ENCODE peak calls at places on chromosomes 13 and 19, in six cellular contexts. One of them, this sample, is unnamed.

GRCh38 chr19:23287620-23288019 is 37.4 kb upstream of the ZNF724 start:
- DNase-seq in A549: peak
- DNase-seq in HEK293T: no peak
- DNase-seq in HepG2: no peak
- DNase-seq in GM12878: no peak
- DNase-seq in K562: no peak
- DNase-seq in this sample: no peak

GRCh38 chr19:47240996-47241918 is 10.3 kb upstream of the BBC3 start:
- DNase-seq in A549: peak
- DNase-seq in HEK293T: peak
- DNase-seq in HepG2: peak
- DNase-seq in GM12878: no peak
- DNase-seq in K562: peak
- DNase-seq in this sample: peak

GRCh38 chr13:29901714-29902631 is 51.6 kb upstream of the UBL3 start:
- DNase-seq in A549: peak
- DNase-seq in HEK293T: no peak
- DNase-seq in HepG2: no peak
- DNase-seq in GM12878: no peak
- DNase-seq in K562: no peak
- DNase-seq in this sample: peak

GRCh38 chr13:99218969-99219368 is 18.3 kb downstream of the UBAC2 start:
- DNase-seq in A549: no peak
- DNase-seq in HEK293T: no peak
- DNase-seq in HepG2: no peak
- DNase-seq in GM12878: peak
- DNase-seq in K562: no peak
- DNase-seq in this sample: no peak

GRCh38 chr13:113845055-113845454 is 18.8 kb downstream of the GAS6 start:
- DNase-seq in A549: no peak
- DNase-seq in HEK293T: no peak
- DNase-seq in HepG2: peak
- DNase-seq in GM12878: no peak
- DNase-seq in K562: no peak
- DNase-seq in this sample: no peak

GRCh38 chr19:51524661-51525264 is 6.7 kb downstream of the SIGLEC6 start:
- DNase-seq in A549: no peak
- DNase-seq in HEK293T: no peak
- DNase-seq in HepG2: no peak
- DNase-seq in GM12878: no peak
- DNase-seq in K562: peak
- DNase-seq in this sample: no peak

GRCh38 chr13:106534844-106535551 is 464 bp downstream of the EFNB2 start:
- DNase-seq in A549: no peak
- DNase-seq in HEK293T: no peak
- DNase-seq in HepG2: no peak
- DNase-seq in GM12878: no peak
- DNase-seq in K562: no peak
- DNase-seq in this sample: peak

GRCh38 chr13:99179460-99179859 is 21.2 kb upstream of the UBAC2 start:
- DNase-seq in A549: no peak
- DNase-seq in HEK293T: no peak
- DNase-seq in HepG2: no peak
- DNase-seq in GM12878: no peak
- DNase-seq in K562: no peak
- DNase-seq in this sample: no peak

GRCh38 chr19:47305309-47305751 is 4.3 kb upstream of the C5AR1 start:
- DNase-seq in A549: peak
- DNase-seq in HEK293T: peak
- DNase-seq in HepG2: peak
- DNase-seq in GM12878: peak
- DNase-seq in K562: peak
- DNase-seq in this sample: peak

GRCh38 chr13:32237681-32238080 is 77.5 kb downstream of the ZAR1L start:
- DNase-seq in A549: no peak
- DNase-seq in HEK293T: no peak
- DNase-seq in HepG2: no peak
- DNase-seq in GM12878: no peak
- DNase-seq in K562: no peak
- DNase-seq in this sample: no peak

GRCh38 chr19:30344446-30345425 is 27.4 kb upstream of the ZNF536 start:
- DNase-seq in A549: peak
- DNase-seq in HEK293T: no peak
- DNase-seq in HepG2: no peak
- DNase-seq in GM12878: no peak
- DNase-seq in K562: no peak
- DNase-seq in this sample: no peak

GRCh38 chr19:46529622-46530451 is 34.2 kb upstream of the PNMA8B start:
- DNase-seq in A549: peak
- DNase-seq in HEK293T: peak
- DNase-seq in HepG2: peak
- DNase-seq in GM12878: no peak
- DNase-seq in K562: peak
- DNase-seq in this sample: peak

GRCh38 chr19:10766049-10766623 is 48.3 kb downstream of the DNM2 start:
- DNase-seq in A549: no peak
- DNase-seq in HEK293T: no peak
- DNase-seq in HepG2: no peak
- DNase-seq in GM12878: no peak
- DNase-seq in K562: no peak
- DNase-seq in this sample: no peak

GRCh38 chr13:99196466-99197256 is 4.0 kb upstream of the UBAC2 start:
- DNase-seq in A549: no peak
- DNase-seq in HEK293T: no peak
- DNase-seq in HepG2: no peak
- DNase-seq in GM12878: no peak
- DNase-seq in K562: no peak
- DNase-seq in this sample: no peak

GRCh38 chr19:28331596-28331995 is 881.4 kb downstream of the UQCRFS1 start:
- DNase-seq in A549: no peak
- DNase-seq in HEK293T: no peak
- DNase-seq in HepG2: no peak
- DNase-seq in GM12878: no peak
- DNase-seq in K562: no peak
- DNase-seq in this sample: no peak

GRCh38 chr13:94063096-94063495 is 416.4 kb downstream of the DCT start:
- DNase-seq in A549: no peak
- DNase-seq in HEK293T: no peak
- DNase-seq in HepG2: no peak
- DNase-seq in GM12878: no peak
- DNase-seq in K562: no peak
- DNase-seq in this sample: peak

GRCh38 chr19:41912899-41913475 is 15.3 kb downstream of the ERFL start:
- DNase-seq in A549: no peak
- DNase-seq in HEK293T: no peak
- DNase-seq in HepG2: no peak
- DNase-seq in GM12878: no peak
- DNase-seq in K562: no peak
- DNase-seq in this sample: no peak

GRCh38 chr19:31258211-31259052 is 90.8 kb downstream of the TSHZ3 start:
- DNase-seq in A549: no peak
- DNase-seq in HEK293T: no peak
- DNase-seq in HepG2: no peak
- DNase-seq in GM12878: no peak
- DNase-seq in K562: no peak
- DNase-seq in this sample: no peak

GRCh38 chr13:73056054-73056962 is 2.5 kb upstream of the KLF5 start:
- DNase-seq in A549: peak
- DNase-seq in HEK293T: no peak
- DNase-seq in HepG2: peak
- DNase-seq in GM12878: no peak
- DNase-seq in K562: no peak
- DNase-seq in this sample: peak

GRCh38 chr13:96025283-96025682 is 27.9 kb downstream of the UGGT2 start:
- DNase-seq in A549: no peak
- DNase-seq in HEK293T: no peak
- DNase-seq in HepG2: no peak
- DNase-seq in GM12878: no peak
- DNase-seq in K562: no peak
- DNase-seq in this sample: no peak

GRCh38 chr13:75186384-75186783 is 295.6 kb downstream of the TBC1D4 start:
- DNase-seq in A549: no peak
- DNase-seq in HEK293T: no peak
- DNase-seq in HepG2: no peak
- DNase-seq in GM12878: no peak
- DNase-seq in K562: no peak
- DNase-seq in this sample: no peak

GRCh38 chr13:61410669-61411297 is 4.9 kb downstream of the PCDH20 start:
- DNase-seq in A549: peak
- DNase-seq in HEK293T: peak
- DNase-seq in HepG2: peak
- DNase-seq in GM12878: no peak
- DNase-seq in K562: peak
- DNase-seq in this sample: peak

GRCh38 chr13:61413572-61413971 is 2.1 kb downstream of the PCDH20 start:
- DNase-seq in A549: no peak
- DNase-seq in HEK293T: no peak
- DNase-seq in HepG2: no peak
- DNase-seq in GM12878: no peak
- DNase-seq in K562: no peak
- DNase-seq in this sample: no peak

GRCh38 chr13:61406275-61406674 is 9.4 kb downstream of the PCDH20 start:
- DNase-seq in A549: no peak
- DNase-seq in HEK293T: no peak
- DNase-seq in HepG2: no peak
- DNase-seq in GM12878: no peak
- DNase-seq in K562: no peak
- DNase-seq in this sample: no peak

GRCh38 chr13:61414136-61414535 is 1.5 kb downstream of the PCDH20 start:
- DNase-seq in A549: no peak
- DNase-seq in HEK293T: peak
- DNase-seq in HepG2: no peak
- DNase-seq in GM12878: no peak
- DNase-seq in K562: no peak
- DNase-seq in this sample: no peak

GRCh38 chr13:61410266-61410665 is 5.4 kb downstream of the PCDH20 start:
- DNase-seq in A549: no peak
- DNase-seq in HEK293T: no peak
- DNase-seq in HepG2: no peak
- DNase-seq in GM12878: no peak
- DNase-seq in K562: no peak
- DNase-seq in this sample: no peak
- TF ChIP-seq BHLHE40 in A549: no peak
- TF ChIP-seq BHLHE40 in HEK293T: no peak
- TF ChIP-seq BHLHE40 in HepG2: no peak
- TF ChIP-seq BHLHE40 in GM12878: no peak
- TF ChIP-seq BHLHE40 in K562: no peak
- TF ChIP-seq BHLHE40 in this sample: no peak

GRCh38 chr19:49490287-49491029 is 3.0 kb downstream of the RPL13A start:
- DNase-seq in A549: no peak
- DNase-seq in HEK293T: no peak
- DNase-seq in HepG2: no peak
- DNase-seq in GM12878: no peak
- DNase-seq in K562: no peak
- DNase-seq in this sample: no peak
- TF ChIP-seq BHLHE40 in A549: no peak
- TF ChIP-seq BHLHE40 in HEK293T: no peak
- TF ChIP-seq BHLHE40 in HepG2: no peak
- TF ChIP-seq BHLHE40 in GM12878: no peak
- TF ChIP-seq BHLHE40 in K562: no peak
- TF ChIP-seq BHLHE40 in this sample: no peak

GRCh38 chr19:8466018-8466417 is 21.2 kb downstream of the HNRNPM start:
- DNase-seq in A549: no peak
- DNase-seq in HEK293T: no peak
- DNase-seq in HepG2: no peak
- DNase-seq in GM12878: no peak
- DNase-seq in K562: no peak
- DNase-seq in this sample: peak

GRCh38 chr19:8468761-8469458 is 24.1 kb downstream of the HNRNPM start:
- DNase-seq in A549: no peak
- DNase-seq in HEK293T: no peak
- DNase-seq in HepG2: no peak
- DNase-seq in GM12878: no peak
- DNase-seq in K562: no peak
- DNase-seq in this sample: peak

GRCh38 chr19:8462601-8463000 is 17.8 kb downstream of the HNRNPM start:
- DNase-seq in A549: no peak
- DNase-seq in HEK293T: no peak
- DNase-seq in HepG2: no peak
- DNase-seq in GM12878: no peak
- DNase-seq in K562: no peak
- DNase-seq in this sample: no peak

GRCh38 chr19:8463343-8463742 is 18.6 kb downstream of the HNRNPM start:
- DNase-seq in A549: no peak
- DNase-seq in HEK293T: no peak
- DNase-seq in HepG2: no peak
- DNase-seq in GM12878: no peak
- DNase-seq in K562: no peak
- DNase-seq in this sample: no peak

DNA sequence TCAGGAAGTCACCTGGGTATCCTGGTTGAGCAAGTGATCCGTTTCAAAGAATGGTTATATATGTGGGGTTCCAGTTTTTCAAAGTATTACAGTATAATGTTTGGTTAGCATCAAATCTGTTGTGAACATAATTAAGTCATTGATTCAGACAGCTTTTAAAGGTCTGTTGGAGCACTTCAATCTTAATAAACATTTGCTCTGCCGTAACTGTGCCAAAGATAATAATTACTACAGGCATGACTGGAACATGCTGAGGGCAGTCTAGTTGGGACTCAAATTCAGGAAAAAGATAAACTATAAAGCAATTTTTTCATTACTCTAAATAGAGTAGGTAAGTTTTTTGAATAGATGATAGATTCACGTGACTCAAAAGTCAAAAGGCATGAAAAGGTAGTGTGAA is 23.3 kb downstream of the HNRNPM start:
- DNase-seq in A549: no peak
- DNase-seq in HEK293T: no peak
- DNase-seq in HepG2: no peak
- DNase-seq in GM12878: no peak
- DNase-seq in K562: no peak
- DNase-seq in this sample: no peak
- TF ChIP-seq BHLHE40 in A549: no peak
- TF ChIP-seq BHLHE40 in HEK293T: no peak
- TF ChIP-seq BHLHE40 in HepG2: no peak
- TF ChIP-seq BHLHE40 in GM12878: no peak
- TF ChIP-seq BHLHE40 in K562: no peak
- TF ChIP-seq BHLHE40 in this sample: no peak

DNA sequence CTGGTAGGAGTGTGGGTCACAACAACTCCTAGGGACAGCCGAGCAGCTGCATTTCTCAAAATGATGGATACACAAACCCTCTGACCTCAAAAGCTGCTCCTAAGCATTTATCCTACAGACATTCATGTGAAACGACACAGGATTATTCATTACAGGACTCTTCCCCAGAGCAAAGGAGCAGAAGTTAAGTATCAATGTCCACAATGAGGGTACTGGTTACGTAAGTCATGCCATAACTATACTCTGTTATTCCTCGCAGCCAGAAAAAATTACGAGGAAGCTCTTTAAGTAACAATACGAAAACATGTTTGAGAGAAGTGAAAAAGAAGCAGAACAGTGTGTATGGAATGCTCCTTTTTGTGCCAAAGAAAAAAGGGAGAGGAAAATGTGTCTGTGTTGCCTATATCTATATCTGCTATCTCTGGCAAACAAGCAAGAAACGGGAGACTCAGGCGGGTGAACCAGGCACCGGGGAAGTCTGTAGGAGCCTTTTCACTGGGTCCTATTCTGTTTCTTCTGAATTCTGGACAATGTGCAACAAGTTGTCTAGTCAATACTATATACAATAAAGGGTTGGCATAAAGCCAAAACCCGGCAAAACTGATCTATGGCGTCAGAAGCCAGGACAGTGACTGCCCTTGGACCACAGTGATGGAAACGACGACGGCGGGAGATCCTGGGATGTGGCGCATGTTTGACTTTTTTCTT is 1.3 kb downstream of the ISOC2 start:
- DNase-seq in A549: no peak
- DNase-seq in HEK293T: no peak
- DNase-seq in HepG2: peak
- DNase-seq in GM12878: no peak
- DNase-seq in K562: no peak
- DNase-seq in this sample: peak
- TF ChIP-seq BHLHE40 in A549: no peak
- TF ChIP-seq BHLHE40 in HEK293T: no peak
- TF ChIP-seq BHLHE40 in HepG2: no peak
- TF ChIP-seq BHLHE40 in GM12878: no peak
- TF ChIP-seq BHLHE40 in K562: no peak
- TF ChIP-seq BHLHE40 in this sample: no peak